ENCODE peak calls at places on chromosomes 2 and 18, in nine cellular contexts. J is SJCRH30, F is left ventricle myocardium inferior, K is mucosa of descending colon, H is heart right ventricle, E is adrenal gland, S is cardiac muscle cell, Q is pancreas, L is left lung. A is an unnamed sample. For H3K9me3 and H3K4me1, the result is how much of the 10 kb centered on the place peaks cover.

GRCh38 chr2:149458502-149458901 is 128.1 kb downstream of the LYPD6 start:
- DNase-seq in J (no peak), F (no peak), K (no peak), H (no peak), E (no peak), S (no peak), Q (no peak), L (no peak), A (no peak)

GRCh38 chr2:219836647-219837177 is 209.3 kb downstream of the SLC4A3 start:
- DNase-seq in J (no peak), F (no peak), K (no peak), H (no peak), E (no peak), S (peak), Q (no peak), L (no peak), A (peak)

GRCh38 chr2:148615446-148615845 is 29.1 kb upstream of the EPC2 start:
- DNase-seq in J (peak), F (no peak), K (no peak), H (no peak), E (no peak), S (no peak), Q (no peak), L (no peak), A (no peak)

GRCh38 chr2:167275066-167275465 is 386.8 kb downstream of the XIRP2 start:
- DNase-seq in J (no peak), F (no peak), K (no peak), H (no peak), E (no peak), S (no peak), Q (no peak), L (no peak), A (peak)

GRCh38 chr18:12254137-12254819 is at the start of gene CIDEA:
- DNase-seq in J (no peak), F (no peak), K (no peak), H (no peak), E (no peak), S (peak), Q (no peak), L (no peak), A (no peak)

GRCh38 chr18:72460210-72460680 is 83.9 kb downstream of the CBLN2 start:
- DNase-seq in J (no peak), F (no peak), K (no peak), H (no peak), E (no peak), S (peak), Q (no peak), L (no peak), A (no peak)

GRCh38 chr2:120613742-120614481 is 121.8 kb upstream of the GLI2 start:
- DNase-seq in J (no peak), F (peak), K (no peak), H (no peak), E (no peak), S (peak), Q (no peak), L (peak), A (no peak)

GRCh38 chr2:8684885-8685696 is 3.2 kb downstream of the ID2 start:
- DNase-seq in J (no peak), F (peak), K (peak), H (peak), E (peak), S (peak), Q (peak), L (peak), A (peak)

GRCh38 chr18:34224423-34225217 is at the start of gene NOL4:
- DNase-seq in J (peak), F (no peak), K (peak), H (peak), E (peak), S (peak), Q (peak), L (peak), A (peak)

GRCh38 chr18:46939337-46939963 is 22.0 kb downstream of the KATNAL2 start:
- DNase-seq in J (peak), F (no peak), K (no peak), H (no peak), E (no peak), S (peak), Q (no peak), L (no peak), A (peak)

GRCh38 chr2:120669121-120669952 is 66.3 kb upstream of the GLI2 start:
- DNase-seq in J (peak), F (no peak), K (no peak), H (no peak), E (no peak), S (peak), Q (no peak), L (peak), A (peak)

GRCh38 chr2:199764273-199764800 is 86.7 kb downstream of the FTCDNL1 start:
- DNase-seq in J (no peak), F (no peak), K (no peak), H (no peak), E (no peak), S (no peak), Q (no peak), L (no peak), A (no peak)

GRCh38 chr2:164302786-164303185 is 318.5 kb downstream of the GRB14 start:
- DNase-seq in J (no peak), F (no peak), K (no peak), H (no peak), E (no peak), S (no peak), Q (no peak), L (no peak), A (no peak)

GRCh38 chr18:78814321-78814720 is 165.3 kb upstream of the SALL3 start:
- DNase-seq in J (no peak), F (no peak), K (no peak), H (no peak), E (no peak), S (no peak), Q (no peak), L (peak), A (peak)

GRCh38 chr2:205654878-205655601 is 27.3 kb upstream of the NRP2 start:
- DNase-seq in J (no peak), F (no peak), K (no peak), H (no peak), E (no peak), S (peak), Q (no peak), L (no peak), A (no peak)

GRCh38 chr2:46818819-46819218 is 96.8 kb downstream of the MCFD2 start:
- DNase-seq in J (no peak), F (no peak), K (no peak), H (no peak), E (no peak), S (no peak), Q (no peak), L (no peak), A (no peak)

GRCh38 chr2:122210898-122211605 is 455.6 kb downstream of the TSN start:
- DNase-seq in J (no peak), F (no peak), K (no peak), H (no peak), E (no peak), S (no peak), Q (no peak), L (no peak), A (no peak)

GRCh38 chr2:218406949-218407703 is 7.5 kb downstream of the CTDSP1 start:
- DNase-seq in J (peak), F (peak), K (peak), H (peak), E (peak), S (peak), Q (peak), L (no peak), A (peak)

GRCh38 chr2:238021327-238021726 is 39.5 kb upstream of the SCLY start:
- DNase-seq in J (no peak), F (no peak), K (no peak), H (no peak), E (no peak), S (no peak), Q (no peak), L (no peak), A (no peak)

GRCh38 chr2:195710407-195710806 is 53.4 kb downstream of the SLC39A10 start:
- DNase-seq in J (no peak), F (no peak), K (no peak), H (no peak), E (no peak), S (peak), Q (no peak), L (no peak), A (no peak)

GRCh38 chr18:75475228-75475627 is 47.7 kb upstream of the SMIM21 start:
- DNase-seq in J (no peak), F (no peak), K (no peak), H (no peak), E (no peak), S (peak), Q (no peak), L (no peak), A (no peak)

GRCh38 chr2:106073608-106074406 is 120.3 kb downstream of the UXS1 start:
- DNase-seq in J (no peak), F (no peak), K (no peak), H (no peak), E (no peak), S (no peak), Q (no peak), L (no peak), A (no peak)

GRCh38 chr2:231387904-231388724 is 7.4 kb upstream of the B3GNT7 start:
- DNase-seq in J (peak), F (peak), K (no peak), H (peak), E (no peak), S (peak), Q (no peak), L (peak), A (no peak)

GRCh38 chr2:117199511-117199910 is 615.0 kb upstream of the DDX18 start:
- DNase-seq in J (no peak), F (no peak), K (no peak), H (no peak), E (no peak), S (no peak), Q (no peak), L (no peak), A (no peak)

GRCh38 chr2:105261061-105261460 is 19.5 kb downstream of the GPR45 start:
- DNase-seq in J (peak), F (no peak), K (no peak), H (no peak), E (peak), S (peak), Q (no peak), L (no peak), A (no peak)

GRCh38 chr2:68255736-68256450 is 3.6 kb upstream of the PPP3R1 start:
- DNase-seq in J (no peak), F (no peak), K (no peak), H (no peak), E (no peak), S (peak), Q (no peak), L (no peak), A (peak)

GRCh38 chr2:10245661-10246060 is 57.0 kb upstream of the HPCAL1 start:
- DNase-seq in J (no peak), F (peak), K (peak), H (no peak), E (no peak), S (no peak), Q (no peak), L (no peak), A (no peak)

GRCh38 chr2:55224761-55225261 is 7.3 kb downstream of the CLHC1 start:
- DNase-seq in J (no peak), F (no peak), K (no peak), H (no peak), E (peak), S (no peak), Q (peak), L (peak), A (no peak)

GRCh38 chr2:168738057-168738456 is 64.4 kb upstream of the NOSTRIN start:
- DNase-seq in J (no peak), F (no peak), K (no peak), H (no peak), E (no peak), S (peak), Q (no peak), L (no peak), A (no peak)

GRCh38 chr2:207815254-207815653 is 45.5 kb upstream of the FZD5 start:
- DNase-seq in J (no peak), F (no peak), K (no peak), H (no peak), E (no peak), S (no peak), Q (no peak), L (no peak), A (no peak)

GRCh38 chr2:189347540-189347939 is 93.7 kb upstream of the WDR75 start:
- DNase-seq in J (peak), F (no peak), K (no peak), H (peak), E (peak), S (peak), Q (no peak), L (no peak), A (peak)

GRCh38 chr2:241816431-241817121 is 7.6 kb downstream of the NEU4 start:
- DNase-seq in J (no peak), F (no peak), K (peak), H (no peak), E (peak), S (no peak), Q (no peak), L (peak), A (no peak)

GRCh38 chr2:240820607-240821428 is 799 bp upstream of the KIF1A start:
- DNase-seq in J (no peak), F (peak), K (no peak), H (no peak), E (no peak), S (no peak), Q (peak), L (peak), A (peak)

GRCh38 chr18:45291616-45292612 is 323.4 kb upstream of the SLC14A2 start:
- DNase-seq in J (peak), F (no peak), K (no peak), H (no peak), E (no peak), S (peak), Q (no peak), L (no peak), A (peak)

GRCh38 chr2:40243581-40243980 is 208.3 kb downstream of the SLC8A1 start:
- DNase-seq in J (no peak), F (no peak), K (no peak), H (no peak), E (no peak), S (peak), Q (no peak), L (no peak), A (no peak)

GRCh38 chr2:145680276-145680675 is 1160.4 kb upstream of the ZEB2 start:
- DNase-seq in J (no peak), F (no peak), K (no peak), H (no peak), E (no peak), S (no peak), Q (no peak), L (no peak), A (no peak)

DNA sequence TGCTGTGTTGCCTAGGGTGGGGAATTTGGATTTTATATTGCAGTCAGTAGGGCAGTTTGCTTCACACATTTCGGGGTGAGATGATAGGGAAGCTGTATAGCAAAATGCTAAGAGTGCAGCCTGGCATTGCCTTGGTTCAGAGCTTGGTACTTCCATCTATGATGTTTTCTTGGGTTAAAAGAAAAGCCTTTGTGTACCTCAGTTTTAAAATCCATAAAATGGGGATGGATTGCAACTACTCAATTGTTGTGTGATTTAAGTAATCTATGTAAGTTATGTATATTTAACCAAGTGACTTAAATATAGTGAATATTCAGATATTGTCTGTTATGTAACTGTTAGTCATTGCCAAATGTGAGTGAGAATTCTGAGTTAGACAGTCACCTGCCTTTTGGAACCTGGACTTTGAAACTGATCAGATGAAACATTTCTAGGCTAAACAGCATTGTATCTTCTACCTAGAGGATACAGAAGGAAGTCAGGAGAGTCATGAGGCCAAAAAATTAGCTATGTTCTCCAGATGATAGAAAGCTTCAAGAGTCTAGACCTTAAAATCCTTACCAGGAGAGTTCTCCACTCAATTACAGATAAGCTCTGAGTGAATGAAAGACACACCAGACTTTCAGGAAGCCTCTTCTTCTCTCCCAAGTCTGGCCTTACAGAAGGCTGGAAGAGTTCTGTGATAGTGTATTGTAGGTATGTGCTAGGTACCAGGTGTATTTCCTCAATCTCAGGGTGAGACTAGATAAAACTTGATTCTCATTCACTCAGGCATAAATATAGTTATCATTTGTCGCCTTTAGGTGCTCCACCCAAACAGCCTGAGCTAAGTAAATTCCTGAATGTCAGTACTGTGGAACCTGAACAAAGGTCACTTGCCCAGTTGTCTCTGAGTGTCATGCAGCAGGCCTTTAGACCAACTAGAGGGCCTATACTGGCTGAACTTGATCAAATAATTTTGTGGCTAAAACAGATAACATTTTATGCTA is 7.5 kb downstream of the RIOK3 start:
- DNase-seq in J (no peak), F (no peak), K (no peak), H (no peak), E (no peak), S (no peak), Q (no peak), L (no peak), A (no peak)
- H3K4me3 ChIP-seq in J (no peak), F (no peak), K (no peak), H (no peak), E (no peak), S (no peak), Q (no peak), L (no peak), A (no peak)

DNA sequence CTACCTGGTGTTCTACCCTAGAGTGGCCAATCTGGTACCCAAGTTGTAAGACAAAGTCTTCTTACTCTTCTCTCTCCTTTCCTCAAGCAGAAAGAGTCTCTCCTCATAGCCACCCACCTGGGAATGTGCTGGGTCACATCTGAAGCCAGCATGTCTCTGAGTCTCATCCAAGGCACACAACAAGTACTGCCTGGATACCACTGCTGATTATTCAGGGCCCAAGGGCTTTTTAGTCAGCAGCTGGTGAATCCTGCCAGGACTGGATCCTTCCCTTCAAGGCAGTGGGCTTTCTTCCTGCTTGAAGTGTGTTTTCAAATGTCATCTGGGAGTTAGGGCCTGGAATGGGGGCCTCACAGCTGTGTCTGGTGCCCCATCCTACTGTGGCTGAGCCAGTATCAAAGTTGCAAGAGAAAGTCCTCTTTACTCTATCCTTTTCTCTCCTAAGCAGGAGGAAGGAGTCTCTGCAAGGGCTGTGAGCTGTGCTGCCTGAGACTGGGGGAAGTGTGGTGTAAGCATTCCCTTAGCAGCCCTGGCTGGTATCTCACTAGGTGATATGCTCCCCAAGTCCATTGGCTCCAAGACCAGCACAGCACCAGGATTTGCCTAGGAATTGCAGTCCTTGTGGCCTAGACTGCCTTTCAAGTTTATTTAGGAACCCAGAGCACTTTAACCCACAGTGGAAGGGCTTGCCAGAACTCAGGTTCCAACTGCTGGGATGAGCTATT is 27.2 kb downstream of the OXER1 start:
- DNase-seq in J (no peak), F (no peak), K (no peak), H (no peak), E (no peak), S (no peak), Q (no peak), L (no peak), A (no peak)
- H3K9me3 ChIP-seq in J (under half), F (under half), K (under half), H (under half), E (under half), S (under half), Q (under half), L (under half), A (under half)

GRCh38 chr2:60987041-60987440 is 30.5 kb upstream of the PEX13 start:
- DNase-seq in J (no peak), F (no peak), K (no peak), H (no peak), E (no peak), S (no peak), Q (no peak), L (no peak), A (no peak)

GRCh38 chr2:60991644-60992043 is 25.9 kb upstream of the PEX13 start:
- DNase-seq in J (no peak), F (no peak), K (no peak), H (no peak), E (no peak), S (no peak), Q (no peak), L (no peak), A (no peak)

GRCh38 chr2:60992985-60993392 is 24.5 kb upstream of the PEX13 start:
- DNase-seq in J (no peak), F (no peak), K (no peak), H (no peak), E (no peak), S (no peak), Q (no peak), L (no peak), A (no peak)

GRCh38 chr2:60984717-60985116 is 32.8 kb upstream of the PEX13 start:
- DNase-seq in J (no peak), F (no peak), K (no peak), H (no peak), E (no peak), S (no peak), Q (no peak), L (no peak), A (no peak)

DNA sequence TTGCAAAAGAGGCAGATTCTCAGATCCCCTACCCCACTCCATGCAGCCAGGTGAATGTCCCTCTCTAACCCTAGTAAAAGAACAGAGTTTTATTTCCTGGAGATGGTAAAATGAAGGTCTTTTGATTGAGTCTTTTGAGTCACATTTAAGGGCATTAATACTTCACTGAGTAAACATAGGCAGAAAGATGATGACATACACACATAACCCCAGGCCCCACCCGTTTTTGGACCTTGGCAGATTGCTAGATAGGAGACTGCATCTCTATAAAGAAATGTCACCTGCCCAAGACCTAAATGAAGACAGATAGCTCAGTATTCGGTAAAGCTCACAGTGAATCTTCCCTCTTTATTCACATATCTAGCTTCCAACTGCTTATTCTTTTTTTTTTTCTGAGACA is 28.3 kb upstream of the PEX13 start:
- DNase-seq in J (no peak), F (no peak), K (no peak), H (no peak), E (no peak), S (no peak), Q (no peak), L (no peak), A (no peak)
- H3K4me1 ChIP-seq in J (under half), F (under half), K (under half), H (under half), E (under half), S (under half), Q (under half), L (under half), A (under half)

GRCh38 chr2:47869859-47870258 is 36.4 kb downstream of the FBXO11 start:
- DNase-seq in J (no peak), F (no peak), K (no peak), H (no peak), E (no peak), S (no peak), Q (no peak), L (no peak), A (peak)
- H3K4me3 ChIP-seq in J (no peak), F (no peak), K (no peak), H (no peak), E (no peak), S (no peak), Q (no peak), L (no peak), A (no peak)

DNA sequence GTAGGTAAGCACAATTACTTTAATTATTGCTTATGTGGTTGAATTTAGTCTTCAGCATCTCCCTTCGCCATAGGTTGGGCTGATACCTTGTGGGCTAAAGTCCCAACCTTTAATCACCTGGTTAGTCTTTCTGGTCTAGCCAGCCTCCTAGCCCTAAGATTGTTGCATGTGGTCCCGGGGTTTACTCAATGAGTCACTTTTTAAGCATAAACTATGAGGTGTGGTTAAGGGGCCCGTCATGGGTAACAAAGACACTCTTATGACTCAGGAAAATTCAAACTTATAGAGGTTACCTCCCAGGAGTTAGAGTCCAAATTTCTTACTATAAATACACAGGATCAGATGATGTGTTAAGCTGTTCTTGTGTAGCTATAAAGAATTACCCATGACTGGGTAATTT is 841.6 kb downstream of the TRIB2 start:
- DNase-seq in J (peak), F (no peak), K (no peak), H (no peak), E (no peak), S (no peak), Q (no peak), L (no peak), A (no peak)
- H3K9me3 ChIP-seq in J (under half), F (under half), K (under half), H (under half), E (under half), S (under half), Q (under half), L (under half), A (under half)

A was measured in HAP-1.